ENCODE peak calls at places on chromosomes 3 and 15, in seven cellular contexts. O, J, G, V, U, M and X are unnamed samples. For H3K27me3, the result is how much of the 10 kb centered on the place peaks cover.

GRCh38 chr15:85947936-85948335 is 131.7 kb upstream of the AGBL1 start:
- DNase-seq in V (no peak), G (no peak), J (no peak), M (no peak), O (no peak), U (no peak), X (no peak)

GRCh38 chr3:37668831-37669610 is 192.7 kb upstream of the CTDSPL start:
- DNase-seq in G (no peak), J (no peak), U (no peak), V (no peak), O (no peak), M (no peak), X (no peak)

GRCh38 chr3:101497803-101498202 is 15.2 kb downstream of the SENP7 start:
- DNase-seq in G (no peak), U (no peak), O (no peak), J (no peak), V (no peak), M (no peak), X (no peak)

GRCh38 chr3:156605686-156606605 is 51.0 kb upstream of the SSR3 start:
- DNase-seq in U (peak), O (peak), V (peak), G (peak), J (peak), M (peak), X (peak)

GRCh38 chr15:40354408-40355171 is 3.4 kb upstream of the DISP2 start:
- DNase-seq in U (peak), V (peak), M (no peak), J (peak), O (peak), G (no peak), X (peak)

GRCh38 chr15:22786868-22787698 is 639 bp downstream of the NIPA1 start:
- DNase-seq in O (no peak), J (peak), G (peak), M (peak), U (peak), V (peak), X (peak)

GRCh38 chr3:163056874-163057497 is 1560.4 kb downstream of the OTOL1 start:
- DNase-seq in O (peak), V (peak), M (peak), U (peak), J (peak), G (peak), X (peak)

GRCh38 chr3:25283596-25283995 is 144.5 kb upstream of the RARB start:
- DNase-seq in O (no peak), G (no peak), V (no peak), U (no peak), J (no peak), M (no peak), X (no peak)

DNA sequence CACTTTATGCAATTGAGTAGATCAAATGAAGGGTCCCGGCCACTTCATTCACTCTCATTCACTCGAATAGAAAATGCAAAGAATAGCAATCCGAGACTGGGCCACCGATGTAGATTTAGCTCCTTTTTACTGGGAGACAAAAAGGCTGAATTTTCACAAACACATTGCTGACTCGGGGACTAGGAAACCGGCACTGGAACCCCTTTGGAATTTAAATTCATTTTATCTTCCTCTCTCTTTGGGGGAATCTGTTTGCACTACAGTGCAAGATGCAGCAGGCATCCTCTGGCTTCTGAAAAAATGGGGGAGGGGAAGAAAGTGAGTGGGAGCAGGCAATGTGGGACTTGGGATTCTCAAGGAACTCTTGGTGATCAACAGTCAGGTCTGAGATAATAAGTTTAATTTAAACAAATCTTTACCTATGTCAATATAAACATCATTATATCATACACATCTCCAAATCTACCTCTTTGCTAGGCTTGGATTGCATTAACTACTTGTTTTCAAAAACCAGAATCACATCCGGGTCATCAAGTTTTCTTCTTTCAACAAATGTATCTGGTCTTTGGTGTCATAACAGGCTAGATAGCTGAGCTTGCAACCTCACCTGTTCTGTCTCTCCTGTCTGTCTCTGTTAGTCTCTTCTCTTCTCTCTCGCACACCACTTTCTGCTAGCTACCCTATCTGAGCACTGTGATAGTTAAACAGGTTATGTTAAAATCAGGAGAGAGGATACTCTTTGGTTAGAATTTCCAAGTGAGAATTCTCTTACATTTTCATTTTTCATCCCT is 6.6 kb downstream of the FOXB1 start:
- DNase-seq in O (no peak), V (no peak), M (no peak), G (peak), U (no peak), J (no peak), X (no peak)
- H3K27me3 ChIP-seq in O (under half), V (under half), M (under half), G (under half), U (under half), J (under half), X (half or more)

DNA sequence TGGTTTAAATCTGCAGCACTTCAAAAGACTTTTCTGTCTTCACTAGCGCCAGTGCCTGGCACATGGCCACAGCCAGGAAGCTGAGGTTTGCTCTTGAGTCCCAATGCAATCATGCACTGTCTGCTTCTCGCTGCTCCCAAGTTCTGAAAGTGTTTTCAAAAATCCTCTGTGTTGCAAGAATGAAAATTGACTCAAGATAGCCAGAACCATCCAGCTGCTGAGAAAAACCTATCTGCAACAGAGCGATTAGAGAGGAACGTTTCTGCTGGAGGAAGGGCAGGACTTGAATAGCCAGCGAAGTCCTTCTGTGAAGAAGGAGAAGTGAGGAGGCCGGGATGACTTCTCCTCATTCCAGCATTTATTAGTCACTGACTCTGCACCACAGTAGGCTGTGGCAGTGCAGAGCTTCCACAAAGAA is 358.4 kb upstream of the NR2F2 start:
- DNase-seq in U (no peak), M (peak), J (no peak), O (peak), V (no peak), G (no peak), X (peak)
- H3K18ac ChIP-seq in U (no peak), M (no peak), J (no peak), O (no peak), V (no peak), G (no peak), X (no peak)

GRCh38 chr3:35641920-35642532 is 2.7 kb downstream of the ARPP21 start:
- DNase-seq in M (no peak), U (no peak), V (no peak), J (no peak), G (no peak), O (no peak), X (no peak)
- H3K27me3 ChIP-seq in M (under half), U (under half), V (under half), J (under half), G (under half), O (under half), X (under half)

DNA sequence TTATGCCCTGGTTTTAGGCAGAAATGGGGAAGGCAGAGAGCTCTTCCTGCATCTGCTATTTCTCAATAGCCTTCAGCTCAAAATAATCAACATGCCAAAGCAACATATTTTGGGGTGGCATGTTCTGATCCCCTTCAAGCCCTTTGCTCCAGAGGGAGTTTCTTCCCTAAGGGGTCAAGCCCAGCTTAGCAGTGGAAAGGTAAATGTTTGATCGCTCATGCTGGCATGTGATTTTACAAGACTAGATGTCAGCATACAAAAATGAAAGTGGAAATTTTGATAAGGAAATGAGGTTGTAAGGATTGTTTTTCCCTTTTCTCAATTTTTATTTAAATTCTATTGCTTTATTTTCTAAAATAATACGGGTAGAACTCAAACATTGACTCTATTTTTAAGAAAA is 55.3 kb upstream of the NR2E3 start:
- DNase-seq in J (no peak), U (no peak), M (peak), V (no peak), O (no peak), G (no peak), X (no peak)
- H3K18ac ChIP-seq in J (no peak), U (no peak), M (no peak), V (no peak), O (no peak), G (no peak), X (no peak)

DNA sequence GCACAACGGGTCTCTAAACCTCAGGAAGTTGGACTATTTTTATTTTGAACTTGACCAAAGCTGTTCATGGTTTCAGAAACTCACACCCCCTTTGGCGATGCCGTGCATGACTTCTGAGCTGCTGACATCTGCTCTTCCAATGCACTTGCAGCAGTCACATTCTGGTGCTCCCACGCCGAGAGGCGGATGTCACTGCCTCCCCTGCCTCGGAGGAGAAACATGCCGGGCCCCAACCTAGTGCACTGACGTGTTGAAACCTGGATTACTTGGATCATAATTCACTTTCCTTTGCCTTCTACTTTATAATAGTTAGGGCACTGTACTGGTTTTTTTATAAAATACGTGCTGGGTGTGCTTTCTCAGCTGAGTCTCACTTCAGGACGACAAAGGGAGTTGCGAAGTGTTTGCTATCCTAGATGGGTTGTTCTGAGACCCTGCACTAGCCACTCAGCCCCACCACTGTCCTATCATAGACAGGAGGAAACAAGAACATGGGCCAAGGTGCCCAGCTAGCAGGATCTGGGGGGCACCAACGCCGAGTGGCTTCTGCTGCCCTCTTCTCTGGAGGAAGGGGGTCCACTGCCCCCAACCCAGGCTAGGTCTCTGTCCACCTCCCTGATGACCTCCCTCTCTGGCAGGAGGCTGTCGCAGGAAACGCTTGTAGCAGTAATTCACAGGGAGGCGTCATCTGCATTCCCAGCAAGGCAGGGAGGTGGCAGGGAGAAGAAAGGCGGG is 158.7 kb upstream of the IQSEC1 start:
- DNase-seq in M (no peak), U (no peak), J (peak), O (no peak), G (no peak), V (no peak), X (no peak)
- H3K27me3 ChIP-seq in M (under half), U (under half), J (under half), O (under half), G (under half), V (under half), X (half or more)

GRCh38 chr15:33392453-33392852 is 81.7 kb downstream of the RYR3 start:
- DNase-seq in J (peak), G (no peak), U (peak), M (no peak), O (no peak), V (no peak), X (no peak)
- H3K18ac ChIP-seq in J (no peak), G (no peak), U (no peak), M (no peak), O (no peak), V (no peak), X (no peak)